ENCODE peak calls at places on chromosomes 2 and 18, in ten cellular contexts. I is psoas muscle, M is sigmoid colon, X is spleen, E is heart left ventricle, A is adrenal gland, C is lower lobe of right lung, G is PC-3, N is tibial nerve, D is IMR-90. J is an unnamed sample.

GRCh38 chr2:101349893-101350662 is 37.2 kb downstream of the CREG2 start:
- DNase-seq in I (no peak), M (no peak), X (no peak), E (no peak), A (no peak), C (no peak), G (peak; percentile 58), N (no peak), D (peak; percentile 65), J (peak; percentile 55)

GRCh38 chr18:6859676-6860422 is 130.3 kb downstream of the ARHGAP28 start:
- DNase-seq in I (no peak), M (no peak), X (no peak), E (no peak), A (no peak), C (no peak), G (peak; percentile 15), N (no peak), D (peak; percentile 39), J (no peak)

GRCh38 chr18:22113144-22113813 is 56.1 kb upstream of the GATA6 start:
- DNase-seq in I (peak; percentile 30), M (no peak), X (peak; percentile 84), E (peak; percentile 90), A (peak; percentile 89), C (no peak), G (no peak), N (no peak), D (no peak), J (no peak)

GRCh38 chr2:110783474-110783873 is 51.1 kb downstream of the ACOXL start:
- DNase-seq in I (no peak), M (no peak), X (no peak), E (no peak), A (no peak), C (no peak), G (no peak), N (no peak), D (no peak), J (no peak)

GRCh38 chr2:238974510-238975166 is 126.8 kb downstream of the TWIST2 start:
- DNase-seq in I (no peak), M (peak; percentile 77), X (no peak), E (no peak), A (no peak), C (no peak), G (peak; percentile 83), N (no peak), D (peak; percentile 92), J (no peak)

GRCh38 chr18:50401888-50402287 is 27.0 kb downstream of the SKA1 start:
- DNase-seq in I (peak; percentile 54), M (no peak), X (no peak), E (peak; percentile 63), A (peak; percentile 95), C (peak; percentile 63), G (peak; percentile 11), N (no peak), D (peak; percentile 7), J (peak; percentile 82)

GRCh38 chr2:237674731-237675276 is 47.4 kb downstream of the LRRFIP1 start:
- DNase-seq in I (peak; percentile 81), M (peak; percentile 92), X (peak; percentile 98), E (peak; percentile 92), A (peak; percentile 91), C (peak; percentile 94), G (peak; percentile 41), N (peak; percentile 75), D (peak; percentile 75), J (peak; percentile 74)

GRCh38 chr2:98086491-98087446 is at the start of gene VWA3B:
- DNase-seq in I (peak; percentile 63), M (peak; percentile 76), X (peak; percentile 93), E (peak; percentile 81), A (peak; percentile 70), C (peak; percentile 85), G (peak; percentile 86), N (no peak), D (no peak), J (peak; percentile 70)

GRCh38 chr18:58466636-58467205 is 162.2 kb downstream of the ALPK2 start:
- DNase-seq in I (no peak), M (no peak), X (no peak), E (no peak), A (no peak), C (no peak), G (no peak), N (no peak), D (no peak), J (no peak)

GRCh38 chr2:11898576-11898975 is 152.1 kb downstream of the LPIN1 start:
- DNase-seq in I (no peak), M (no peak), X (no peak), E (no peak), A (no peak), C (no peak), G (no peak), N (no peak), D (no peak), J (no peak)

GRCh38 chr2:222296911-222297599 is 1.7 kb downstream of the PAX3 start:
- DNase-seq in I (peak; percentile 19), M (no peak), X (peak; percentile 76), E (no peak), A (no peak), C (no peak), G (no peak), N (no peak), D (no peak), J (no peak)

GRCh38 chr18:48776641-48777025 is 174.1 kb downstream of the SMAD7 start:
- DNase-seq in I (no peak), M (no peak), X (no peak), E (no peak), A (no peak), C (peak; percentile 25), G (no peak), N (no peak), D (no peak), J (no peak)

GRCh38 chr2:160752475-160753330 is 259.1 kb upstream of the RBMS1 start:
- DNase-seq in I (no peak), M (no peak), X (no peak), E (no peak), A (no peak), C (no peak), G (peak; percentile 91), N (no peak), D (peak; percentile 64), J (no peak)

GRCh38 chr18:37476182-37476581 is 89.4 kb downstream of the CELF4 start:
- DNase-seq in I (no peak), M (no peak), X (no peak), E (no peak), A (peak; percentile 61), C (no peak), G (peak; percentile 6), N (no peak), D (peak; percentile 14), J (peak; percentile 68)

GRCh38 chr2:67631474-67631873 is 234.3 kb downstream of the ETAA1 start:
- DNase-seq in I (no peak), M (no peak), X (no peak), E (no peak), A (no peak), C (no peak), G (no peak), N (no peak), D (no peak), J (no peak)

GRCh38 chr2:36322108-36322507 is 33.5 kb upstream of the CRIM1 start:
- DNase-seq in I (no peak), M (no peak), X (no peak), E (no peak), A (no peak), C (no peak), G (peak; percentile 51), N (no peak), D (peak; percentile 70), J (peak; percentile 53)

DNA sequence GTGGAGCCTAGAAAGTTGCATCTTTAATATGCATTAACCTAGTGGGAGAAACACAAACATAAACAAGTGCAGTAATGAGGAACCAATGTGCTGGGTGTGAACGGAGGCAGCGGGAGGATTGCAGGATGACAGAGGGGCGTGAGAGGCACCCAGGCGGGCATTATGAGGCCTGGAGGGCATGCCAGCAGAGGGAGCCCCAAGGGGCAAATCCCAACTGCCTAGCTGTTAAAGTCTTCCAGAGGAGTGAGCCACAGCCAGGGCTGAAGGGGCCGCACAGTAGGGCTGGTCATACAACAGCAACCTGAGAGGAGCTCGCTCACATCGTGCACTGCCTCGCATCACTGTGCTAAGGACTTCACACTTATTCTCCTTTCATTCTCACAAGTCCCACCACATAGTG is 13.3 kb upstream of the PRELID3A start:
- DNase-seq in I (no peak), M (peak; percentile 37), X (peak; percentile 66), E (no peak), A (no peak), C (no peak), G (no peak), N (no peak), D (no peak), J (peak; percentile 19)
- TF ChIP-seq CTCF in I (peak; percentile 10), M (no peak), X (peak; percentile 25), E (peak; percentile 35), A (peak; percentile 23), C (peak; percentile 43), G (peak; percentile 62), N (no peak), D (peak; percentile 40), J (peak; percentile 55)

DNA sequence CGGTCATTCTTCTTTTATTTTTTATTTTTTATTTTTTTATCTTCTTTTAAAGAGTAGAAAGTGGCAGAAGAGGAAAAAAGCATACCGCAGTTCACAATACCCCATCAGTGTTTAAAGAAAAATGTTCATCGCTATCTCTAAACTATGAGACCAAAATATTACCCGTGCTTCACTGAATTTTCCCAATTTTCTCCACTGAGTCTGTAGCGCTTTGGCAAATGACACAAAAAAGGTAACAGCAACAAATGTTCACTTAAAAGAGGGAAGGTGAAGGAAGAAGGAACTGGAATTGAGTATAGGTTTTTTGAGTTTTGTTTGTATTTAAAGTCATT is 15.1 kb upstream of the RIOK3 start:
- DNase-seq in I (no peak), M (no peak), X (no peak), E (no peak), A (no peak), C (no peak), G (no peak), N (no peak), D (no peak), J (no peak)
- H3K27ac ChIP-seq in I (no peak overlapping the region), M (peak overlapping the region; percentile 59), X (peak overlapping the region; percentile 78), E (peak overlapping the region; percentile 71), A (no peak overlapping the region), C (no peak overlapping the region), G (no peak overlapping the region), N (peak overlapping the region; percentile 83), D (no peak overlapping the region), J (no peak overlapping the region)

DNA sequence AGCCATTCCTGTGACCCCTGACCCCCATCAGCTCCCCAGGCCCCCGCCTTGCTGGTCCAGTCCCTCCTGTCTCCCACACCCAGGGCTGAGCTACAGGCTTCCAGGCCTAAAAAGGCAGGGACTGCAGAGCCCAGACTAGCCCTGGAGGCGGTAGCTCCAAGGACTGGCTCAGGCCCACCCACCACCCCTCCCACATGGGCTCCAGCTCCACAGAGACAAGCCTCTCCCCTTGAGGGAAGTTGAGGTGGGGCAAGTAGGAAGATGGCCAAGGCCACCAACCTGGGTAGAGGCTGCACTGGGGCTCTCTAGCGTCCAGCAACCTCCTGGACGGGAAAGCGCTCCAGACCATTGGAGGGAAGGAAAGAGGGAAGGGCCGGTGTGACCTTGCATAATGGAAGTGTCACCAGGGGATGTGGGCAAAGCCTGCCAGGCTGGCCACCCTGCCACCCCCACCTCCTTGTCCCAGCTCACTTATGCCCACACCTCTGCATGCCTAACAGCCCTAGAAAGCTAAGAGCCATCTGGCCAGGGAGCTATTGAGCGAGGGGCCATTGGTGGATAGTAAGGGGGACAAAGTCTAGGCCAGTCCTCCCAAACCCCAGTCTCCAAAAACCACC is 63.1 kb downstream of the TNS1 start:
- DNase-seq in I (peak; percentile 12), M (peak; percentile 92), X (peak; percentile 81), E (peak; percentile 71), A (no peak), C (peak; percentile 70), G (no peak), N (no peak), D (no peak), J (no peak)
- H3K4me3 ChIP-seq in I (peak overlapping the region; percentile 75), M (peak overlapping the region; percentile 56), X (peak overlapping the region; percentile 79), E (peak overlapping the region; percentile 88), A (peak overlapping the region; percentile 56), C (peak overlapping the region; percentile 80), G (no peak overlapping the region), N (peak overlapping the region; percentile 65), D (no peak overlapping the region), J (no peak overlapping the region)

GRCh38 chr2:28390241-28390856 is 2.3 kb upstream of the FOSL2 start:
- DNase-seq in I (peak; percentile 91), M (peak; percentile 97), X (peak; percentile 94), E (peak; percentile 92), A (peak; percentile 97), C (peak; percentile 92), G (peak; percentile 76), N (peak; percentile 81), D (peak; percentile 91), J (peak; percentile 98)
- TF ChIP-seq CTCF in I (peak; percentile 5), M (peak; percentile 21), X (peak; percentile 20), E (peak; percentile 8), A (peak; percentile 20), C (no peak), G (no peak), N (no peak), D (no peak), J (no peak)